ENCODE peak calls at places on chromosome 21, in ten cellular contexts. One of them, this sample, is unnamed.

GRCh38 chr21:35324372-35325220 is 275.5 kb upstream of the RUNX1 start:
- DNase-seq in RCC 7860: peak
- DNase-seq in psoas muscle: no peak
- DNase-seq in activated CD8-positive, alpha-beta T cell treated with anti-CD3 and anti-CD28 coated beads, Interleukin-2, amount 10 ng/mL, durations not matched to agents 7 days and 5 days: no peak
- DNase-seq in astrocyte of the spinal cord: peak
- DNase-seq in NCI-H82: no peak
- DNase-seq in GM12891: no peak
- DNase-seq in uterus: no peak
- DNase-seq in GM12865: no peak
- DNase-seq in NT2/D1: peak
- DNase-seq in this sample: no peak

GRCh38 chr21:24023936-24024335 is 1583.3 kb downstream of the MRPL39 start:
- DNase-seq in RCC 7860: no peak
- DNase-seq in psoas muscle: no peak
- DNase-seq in activated CD8-positive, alpha-beta T cell treated with anti-CD3 and anti-CD28 coated beads, Interleukin-2, amount 10 ng/mL, durations not matched to agents 7 days and 5 days: no peak
- DNase-seq in astrocyte of the spinal cord: no peak
- DNase-seq in NCI-H82: no peak
- DNase-seq in GM12891: no peak
- DNase-seq in uterus: no peak
- DNase-seq in GM12865: no peak
- DNase-seq in NT2/D1: no peak
- DNase-seq in this sample: no peak

GRCh38 chr21:29892379-29892778 is 47.4 kb downstream of the GRIK1 start:
- DNase-seq in RCC 7860: no peak
- DNase-seq in psoas muscle: no peak
- DNase-seq in activated CD8-positive, alpha-beta T cell treated with anti-CD3 and anti-CD28 coated beads, Interleukin-2, amount 10 ng/mL, durations not matched to agents 7 days and 5 days: no peak
- DNase-seq in astrocyte of the spinal cord: no peak
- DNase-seq in NCI-H82: no peak
- DNase-seq in GM12891: no peak
- DNase-seq in uterus: no peak
- DNase-seq in GM12865: no peak
- DNase-seq in NT2/D1: no peak
- DNase-seq in this sample: no peak

GRCh38 chr21:34186119-34186719 is 112.8 kb downstream of the MRPS6 start:
- DNase-seq in RCC 7860: no peak
- DNase-seq in psoas muscle: no peak
- DNase-seq in activated CD8-positive, alpha-beta T cell treated with anti-CD3 and anti-CD28 coated beads, Interleukin-2, amount 10 ng/mL, durations not matched to agents 7 days and 5 days: no peak
- DNase-seq in astrocyte of the spinal cord: no peak
- DNase-seq in NCI-H82: no peak
- DNase-seq in GM12891: no peak
- DNase-seq in uterus: no peak
- DNase-seq in GM12865: no peak
- DNase-seq in NT2/D1: no peak
- DNase-seq in this sample: peak

GRCh38 chr21:44407493-44407892 is 47.8 kb upstream of the LRRC3 start:
- DNase-seq in RCC 7860: no peak
- DNase-seq in psoas muscle: no peak
- DNase-seq in activated CD8-positive, alpha-beta T cell treated with anti-CD3 and anti-CD28 coated beads, Interleukin-2, amount 10 ng/mL, durations not matched to agents 7 days and 5 days: no peak
- DNase-seq in astrocyte of the spinal cord: no peak
- DNase-seq in NCI-H82: no peak
- DNase-seq in GM12891: no peak
- DNase-seq in uterus: no peak
- DNase-seq in GM12865: no peak
- DNase-seq in NT2/D1: no peak
- DNase-seq in this sample: no peak

GRCh38 chr21:41632748-41633475 is 125.0 kb upstream of the TMPRSS2 start:
- DNase-seq in RCC 7860: no peak
- DNase-seq in psoas muscle: no peak
- DNase-seq in activated CD8-positive, alpha-beta T cell treated with anti-CD3 and anti-CD28 coated beads, Interleukin-2, amount 10 ng/mL, durations not matched to agents 7 days and 5 days: no peak
- DNase-seq in astrocyte of the spinal cord: no peak
- DNase-seq in NCI-H82: no peak
- DNase-seq in GM12891: no peak
- DNase-seq in uterus: no peak
- DNase-seq in GM12865: no peak
- DNase-seq in NT2/D1: no peak
- DNase-seq in this sample: no peak

GRCh38 chr21:42666918-42667317 is 13.5 kb downstream of the PDE9A start:
- DNase-seq in RCC 7860: no peak
- DNase-seq in psoas muscle: no peak
- DNase-seq in activated CD8-positive, alpha-beta T cell treated with anti-CD3 and anti-CD28 coated beads, Interleukin-2, amount 10 ng/mL, durations not matched to agents 7 days and 5 days: no peak
- DNase-seq in astrocyte of the spinal cord: no peak
- DNase-seq in NCI-H82: no peak
- DNase-seq in GM12891: no peak
- DNase-seq in uterus: no peak
- DNase-seq in GM12865: no peak
- DNase-seq in NT2/D1: no peak
- DNase-seq in this sample: no peak

GRCh38 chr21:42321231-42321630 is 6.0 kb upstream of the TFF3 start:
- DNase-seq in RCC 7860: no peak
- DNase-seq in psoas muscle: no peak
- DNase-seq in activated CD8-positive, alpha-beta T cell treated with anti-CD3 and anti-CD28 coated beads, Interleukin-2, amount 10 ng/mL, durations not matched to agents 7 days and 5 days: no peak
- DNase-seq in astrocyte of the spinal cord: no peak
- DNase-seq in NCI-H82: no peak
- DNase-seq in GM12891: no peak
- DNase-seq in uterus: no peak
- DNase-seq in GM12865: no peak
- DNase-seq in NT2/D1: no peak
- DNase-seq in this sample: no peak

GRCh38 chr21:42010507-42011493 is 640 bp upstream of the ZBTB21 start:
- DNase-seq in RCC 7860: peak
- DNase-seq in psoas muscle: peak
- DNase-seq in activated CD8-positive, alpha-beta T cell treated with anti-CD3 and anti-CD28 coated beads, Interleukin-2, amount 10 ng/mL, durations not matched to agents 7 days and 5 days: peak
- DNase-seq in astrocyte of the spinal cord: peak
- DNase-seq in NCI-H82: peak
- DNase-seq in GM12891: no peak
- DNase-seq in uterus: no peak
- DNase-seq in GM12865: peak
- DNase-seq in NT2/D1: no peak
- DNase-seq in this sample: no peak

GRCh38 chr21:43829575-43830119 is 35.4 kb upstream of the AGPAT3 start:
- DNase-seq in RCC 7860: no peak
- DNase-seq in psoas muscle: no peak
- DNase-seq in activated CD8-positive, alpha-beta T cell treated with anti-CD3 and anti-CD28 coated beads, Interleukin-2, amount 10 ng/mL, durations not matched to agents 7 days and 5 days: no peak
- DNase-seq in astrocyte of the spinal cord: no peak
- DNase-seq in NCI-H82: no peak
- DNase-seq in GM12891: no peak
- DNase-seq in uterus: no peak
- DNase-seq in GM12865: no peak
- DNase-seq in NT2/D1: no peak
- DNase-seq in this sample: no peak

This sample was measured in lower leg skin.